ENCODE peak calls at places on chromosomes 13 and 19, in seven cellular contexts. B is WTC11, U is HCT116, W is H1, C is K562, S is HepG2, N is GM12878. V is an unnamed sample.

GRCh38 chr13:76473552-76474134 is 412.6 kb downstream of the KCTD12 start:
- DNase-seq in S (peak), W (peak), U (peak), N (peak), B (peak), C (peak), V (peak)

GRCh38 chr19:34316741-34317241 is 48.2 kb upstream of the GPI start:
- DNase-seq in W (no peak), U (peak), N (no peak), C (peak), B (no peak), S (no peak), V (no peak)

GRCh38 chr13:114315074-114315785 is 927 bp downstream of the CHAMP1 start:
- DNase-seq in S (no peak), U (no peak), W (no peak), B (no peak), C (no peak), N (no peak), V (no peak)

GRCh38 chr13:30373727-30374126 is 48.6 kb upstream of the UBE2L5 start:
- DNase-seq in U (no peak), C (no peak), B (no peak), W (no peak), S (no peak), N (peak), V (no peak)

GRCh38 chr13:43879323-43880181 is at the start of the genes CCDC122 and LACC1:
- DNase-seq in S (peak), W (no peak), U (no peak), N (no peak), C (no peak), B (peak), V (peak)

GRCh38 chr19:57830071-57830602 is at the start of gene ZNF587B:
- DNase-seq in C (peak), B (peak), S (peak), N (no peak), W (peak), U (peak), V (peak)

GRCh38 chr19:12055784-12056183 is 3.0 kb upstream of the ZNF878 start:
- DNase-seq in S (no peak), N (no peak), B (no peak), C (no peak), U (no peak), W (no peak), V (no peak)

GRCh38 chr19:14459703-14460102 is 15.5 kb downstream of the PTGER1 start:
- DNase-seq in N (no peak), U (no peak), S (no peak), C (no peak), W (no peak), B (no peak), V (no peak)

GRCh38 chr19:45767881-45768643 is 990 bp downstream of the SIX5 start:
- DNase-seq in B (peak), C (peak), W (no peak), U (no peak), N (no peak), S (peak), V (no peak)

GRCh38 chr19:38266981-38267597 is 2.7 kb downstream of the SPINT2 start:
- DNase-seq in N (no peak), U (peak), S (peak), W (no peak), C (peak), B (no peak), V (no peak)

GRCh38 chr19:44939668-44940067 is 2.4 kb upstream of the APOC4 start:
- DNase-seq in C (no peak), B (no peak), S (peak), W (no peak), U (no peak), N (no peak), V (no peak)

GRCh38 chr13:107192289-107192688 is 624.4 kb upstream of the ARGLU1 start:
- DNase-seq in U (no peak), B (no peak), N (no peak), C (no peak), W (peak), S (peak), V (no peak)

GRCh38 chr19:18300930-18301717 is 19.7 kb upstream of the JUND start:
- DNase-seq in U (no peak), N (no peak), B (no peak), S (no peak), C (peak), W (no peak), V (no peak)

GRCh38 chr13:42047561-42048322 is 706 bp upstream of the DGKH start:
- DNase-seq in S (no peak), B (peak), N (peak), U (peak), W (no peak), C (peak), V (peak)

GRCh38 chr19:48964205-48965032 is 690 bp upstream of the FTL start:
- DNase-seq in N (no peak), B (peak), U (no peak), W (no peak), S (peak), C (no peak), V (no peak)

GRCh38 chr13:50129065-50129922 is 114.0 kb downstream of the KCNRG start:
- DNase-seq in S (no peak), N (no peak), C (no peak), B (no peak), U (no peak), W (no peak), V (no peak)

GRCh38 chr13:99289674-99290337 is 17.4 kb downstream of the GPR183 start:
- DNase-seq in U (no peak), S (no peak), C (no peak), W (no peak), B (no peak), N (no peak), V (no peak)

GRCh38 chr13:103067751-103068563 is 1.7 kb upstream of the SLC10A2 start:
- DNase-seq in W (peak), U (no peak), B (peak), N (peak), C (no peak), S (no peak), V (no peak)

GRCh38 chr13:50125556-50126377 is 110.5 kb downstream of the KCNRG start:
- DNase-seq in C (peak), B (peak), W (no peak), S (peak), U (peak), N (no peak), V (peak)

GRCh38 chr13:21719463-21719862 is 48.6 kb downstream of the FGF9 start:
- DNase-seq in S (no peak), B (no peak), C (no peak), W (no peak), N (no peak), U (no peak), V (no peak)

GRCh38 chr13:83221256-83221655 is 661.0 kb downstream of the SLITRK1 start:
- DNase-seq in W (no peak), U (no peak), N (no peak), B (no peak), S (no peak), C (no peak), V (no peak)

GRCh38 chr13:79283742-79284141 is 122.3 kb downstream of the RBM26 start:
- DNase-seq in N (no peak), W (no peak), U (no peak), S (no peak), C (no peak), B (no peak), V (no peak)

GRCh38 chr19:29576043-29576442 is 30.0 kb upstream of the POP4 start:
- DNase-seq in S (no peak), C (no peak), U (no peak), B (no peak), N (no peak), W (no peak), V (no peak)

GRCh38 chr19:2771786-2772674 is 11.0 kb downstream of the SGTA start:
- DNase-seq in W (no peak), S (no peak), N (no peak), C (no peak), B (no peak), U (no peak), V (no peak)

GRCh38 chr19:13623686-13624405 is 117.6 kb upstream of the CACNA1A start:
- DNase-seq in U (no peak), C (no peak), N (no peak), W (no peak), B (peak), S (no peak), V (no peak)

GRCh38 chr13:46119883-46120614 is 15.2 kb upstream of the CPB2 start:
- DNase-seq in C (peak), S (no peak), N (no peak), U (peak), W (no peak), B (no peak), V (peak)

GRCh38 chr19:4379383-4380253 is 20.7 kb downstream of the SH3GL1 start:
- DNase-seq in S (no peak), C (no peak), B (no peak), W (no peak), U (no peak), N (peak), V (no peak)

GRCh38 chr19:19822148-19822429 is 539 bp upstream of the ZNF506 start:
- DNase-seq in C (no peak), W (no peak), N (no peak), S (no peak), B (no peak), U (no peak), V (no peak)

GRCh38 chr19:32781280-32781679 is 61.7 kb downstream of the TDRD12 start:
- DNase-seq in B (no peak), N (no peak), W (no peak), C (no peak), U (no peak), S (no peak), V (no peak)

GRCh38 chr19:34171539-34171876 is 796 bp upstream of the LSM14A start:
- DNase-seq in N (peak), B (no peak), U (no peak), S (no peak), W (no peak), C (peak), V (no peak)

GRCh38 chr13:68160466-68160865 is 930.3 kb upstream of the PCDH9 start:
- DNase-seq in U (no peak), B (no peak), C (no peak), W (no peak), N (no peak), S (no peak), V (no peak)

GRCh38 chr19:46000497-46001246 is 5.4 kb downstream of the CCDC61 start:
- DNase-seq in S (no peak), B (peak), W (no peak), U (no peak), N (no peak), C (peak), V (peak)

GRCh38 chr13:112997188-112998135 is 28.4 kb downstream of the MCF2L start:
- DNase-seq in U (no peak), W (no peak), N (no peak), S (no peak), B (no peak), C (no peak), V (no peak)

GRCh38 chr13:36959438-36960116 is 39.5 kb upstream of the SMAD9 start:
- DNase-seq in C (no peak), B (no peak), U (no peak), W (no peak), N (no peak), S (no peak), V (no peak)

GRCh38 chr13:36950920-36951319 is 30.9 kb upstream of the SMAD9 start:
- DNase-seq in B (no peak), S (no peak), N (no peak), C (no peak), W (no peak), U (no peak), V (no peak)

GRCh38 chr13:36950330-36950729 is 30.3 kb upstream of the SMAD9 start:
- DNase-seq in B (no peak), S (no peak), W (no peak), N (no peak), C (no peak), U (no peak), V (no peak)

GRCh38 chr13:36954542-36954941 is 34.5 kb upstream of the SMAD9 start:
- DNase-seq in U (no peak), W (no peak), B (no peak), N (no peak), S (no peak), C (no peak), V (no peak)
- TF ChIP-seq SP1 in U (no peak), W (no peak), B (no peak), N (no peak), S (no peak), C (no peak), V (no peak)

DNA sequence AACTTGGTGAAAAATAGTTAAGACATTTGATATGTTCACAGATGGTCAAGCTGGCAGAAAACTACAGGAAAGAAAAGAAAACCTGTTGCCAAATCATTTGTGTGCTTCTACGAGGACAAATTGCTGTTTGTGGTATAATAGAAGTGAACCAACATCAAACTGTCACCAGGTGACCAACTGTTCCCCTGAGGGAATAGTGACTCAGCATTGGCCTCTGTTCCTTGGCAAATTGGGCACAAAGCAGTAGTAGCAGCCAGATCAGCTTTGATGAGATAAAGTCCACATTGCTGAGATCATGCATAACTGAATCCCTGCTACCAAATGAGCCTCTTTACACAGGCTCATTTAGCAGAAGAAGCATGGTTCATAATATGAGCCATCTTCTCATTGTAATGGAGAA is 103.5 kb downstream of the POSTN start:
- DNase-seq in C (no peak), N (no peak), B (no peak), W (no peak), S (no peak), U (no peak), V (no peak)
- TF ChIP-seq SP1 in C (no peak), N (no peak), B (no peak), W (no peak), S (no peak), U (no peak), V (no peak)

DNA sequence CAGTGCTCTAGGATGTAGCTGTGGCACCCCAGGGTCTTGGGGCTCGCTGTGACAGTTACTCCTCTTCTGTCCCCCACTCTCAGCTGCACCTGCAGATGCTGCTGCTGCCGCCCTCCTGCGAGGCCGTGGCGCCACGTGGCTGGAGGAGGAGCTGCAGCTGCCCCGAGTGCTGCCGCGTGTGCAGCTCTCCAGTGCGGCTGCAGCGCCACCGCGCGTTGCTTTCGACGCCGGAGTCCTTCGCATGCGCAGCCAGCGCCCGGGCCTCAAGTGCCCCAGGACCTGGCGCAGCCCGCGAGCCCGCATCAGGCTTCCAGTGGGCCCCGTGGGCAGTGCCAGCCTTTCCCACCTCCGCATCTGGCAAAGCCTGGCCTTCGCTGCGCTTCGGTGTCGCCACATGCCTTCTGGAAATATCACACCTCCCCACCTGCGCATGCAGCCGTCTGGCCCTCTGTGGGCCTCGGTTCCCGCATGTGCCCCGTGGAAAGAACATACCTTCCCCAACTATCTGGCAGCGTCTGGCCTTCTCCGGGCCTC is 692 bp upstream of the ZNF580 start:
- DNase-seq in U (no peak), W (no peak), N (no peak), B (peak), S (no peak), C (peak), V (peak)
- TF ChIP-seq SP1 in U (no peak), W (no peak), N (no peak), B (no peak), S (no peak), C (peak), V (no peak)

DNA sequence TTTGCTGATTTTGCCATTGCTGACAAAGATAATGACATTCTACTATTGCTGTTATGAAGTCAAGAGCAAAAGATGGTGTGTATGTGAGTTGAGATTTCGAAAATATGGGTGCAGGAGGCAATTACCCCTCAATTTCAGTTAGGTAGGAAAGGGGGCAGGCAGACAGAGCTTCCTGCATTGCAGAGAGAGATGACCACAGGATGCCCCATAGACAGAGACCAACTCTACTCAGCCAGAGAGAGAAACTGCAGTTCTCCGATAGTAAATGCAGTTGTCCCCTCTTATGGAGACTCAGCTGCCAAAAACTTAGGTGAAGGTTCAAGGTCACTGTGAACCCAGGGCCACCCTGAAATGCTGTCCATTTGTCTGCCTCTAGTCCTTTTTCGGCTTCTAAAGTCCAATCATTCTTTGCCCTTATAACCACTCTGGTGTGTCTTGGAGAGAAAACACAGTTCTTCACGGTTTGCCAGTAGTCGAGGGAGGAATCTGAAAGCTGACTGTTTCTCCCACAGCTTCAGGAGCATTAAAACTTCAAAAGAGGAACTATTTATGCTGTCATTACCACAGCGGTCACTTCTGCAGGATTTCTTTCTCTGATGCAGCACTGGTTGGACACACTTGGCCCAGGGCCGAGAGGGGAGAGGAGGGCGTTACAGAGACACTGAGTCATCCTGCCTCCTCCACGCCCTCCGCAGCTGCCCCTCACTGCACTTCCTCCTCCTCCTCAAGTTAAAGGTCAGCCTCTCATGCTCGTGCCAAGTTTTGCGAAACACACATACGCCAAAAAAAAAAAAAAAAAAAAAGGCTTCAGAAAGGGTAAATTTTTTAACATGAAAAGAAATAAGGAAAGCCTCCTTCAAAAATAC is 264.3 kb downstream of the FOXO1 start:
- DNase-seq in B (no peak), S (peak), N (peak), U (peak), C (peak), W (no peak), V (peak)
- TF ChIP-seq SP1 in B (no peak), S (no peak), N (no peak), U (peak), C (no peak), W (no peak), V (no peak)

DNA sequence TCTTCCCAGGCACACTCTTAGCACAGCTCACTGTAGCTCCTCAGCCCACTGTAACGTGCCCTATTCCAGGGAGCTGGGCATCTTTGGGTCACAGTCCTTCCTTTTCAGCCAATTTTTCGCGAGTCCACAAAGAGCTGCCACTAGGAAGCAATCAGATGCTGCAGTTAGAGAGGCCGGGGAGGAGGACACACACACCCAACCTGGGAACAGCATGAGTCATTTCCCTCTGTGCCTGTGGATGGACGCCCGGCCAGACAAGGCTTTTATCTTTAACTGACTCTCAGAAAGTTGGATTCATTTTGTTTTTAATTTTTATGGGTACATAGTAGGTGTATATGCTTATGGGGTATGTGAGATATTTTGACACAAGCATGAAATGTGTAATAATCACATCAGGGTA is 918.6 kb downstream of the UQCRFS1 start:
- DNase-seq in W (no peak), U (no peak), N (no peak), B (no peak), C (peak), S (no peak), V (no peak)
- TF ChIP-seq SP1 in W (no peak), U (no peak), N (no peak), B (no peak), C (no peak), S (no peak), V (no peak)

GRCh38 chr19:42280761-42281174 is 11.7 kb downstream of the CIC start:
- DNase-seq in C (peak), U (no peak), N (no peak), B (no peak), S (no peak), W (no peak), V (no peak)
- TF ChIP-seq SP1 in C (no peak), U (no peak), N (no peak), B (no peak), S (no peak), W (no peak), V (no peak)

GRCh38 chr19:50644315-50644915 is 4.7 kb upstream of the SYT3 start:
- DNase-seq in S (no peak), C (no peak), W (no peak), N (no peak), B (no peak), U (no peak), V (no peak)

GRCh38 chr19:50638576-50638975 is 1.1 kb downstream of the SYT3 start:
- DNase-seq in S (no peak), B (no peak), W (no peak), U (no peak), N (no peak), C (no peak), V (no peak)

GRCh38 chr19:50639121-50640112 is at the start of gene SYT3:
- DNase-seq in N (no peak), S (no peak), W (no peak), C (peak), U (no peak), B (peak), V (peak)

GRCh38 chr19:50636317-50637085 is 3.2 kb downstream of the SYT3 start:
- DNase-seq in N (no peak), C (no peak), W (no peak), S (no peak), B (no peak), U (no peak), V (no peak)

GRCh38 chr19:50640368-50640767 is 687 bp upstream of the SYT3 start:
- DNase-seq in C (no peak), B (no peak), U (no peak), N (no peak), W (no peak), S (no peak), V (no peak)
- TF ChIP-seq SP1 in C (no peak), B (no peak), U (no peak), N (no peak), W (no peak), S (no peak), V (no peak)

V was measured in HEK293T.